ENCODE peak calls at places on chromosomes 6 and 20, in nine cellular contexts. C, G, D, X, F, E, Q, O and B are unnamed samples.

GRCh38 chr6:43226192-43226851 is 3.0 kb downstream of the DNPH1 start:
- DNase-seq in C (no peak), G (no peak), D (no peak), X (no peak), F (no peak), E (no peak), Q (no peak), O (no peak), B (no peak)

GRCh38 chr20:32056708-32057491 is 4.9 kb downstream of the HCK start:
- DNase-seq in C (no peak), G (no peak), D (no peak), X (no peak), F (no peak), E (no peak), Q (no peak), O (no peak), B (no peak)

GRCh38 chr20:12068146-12068545 is 150.5 kb downstream of the BTBD3 start:
- DNase-seq in C (no peak), G (no peak), D (no peak), X (no peak), F (no peak), E (no peak), Q (no peak), O (no peak), B (no peak)

GRCh38 chr20:43287637-43288036 is 97.9 kb upstream of the PTPRT start:
- DNase-seq in C (no peak), G (no peak), D (no peak), X (no peak), F (no peak), E (no peak), Q (no peak), O (no peak), B (no peak)

GRCh38 chr6:42133926-42134325 is 8.5 kb downstream of the C6orf132 start:
- DNase-seq in C (no peak), G (no peak), D (no peak), X (no peak), F (no peak), E (no peak), Q (no peak), O (no peak), B (no peak)

GRCh38 chr6:113464959-113465358 is 392.2 kb upstream of the MARCKS start:
- DNase-seq in C (peak), G (no peak), D (no peak), X (no peak), F (no peak), E (peak), Q (peak), O (no peak), B (no peak)

GRCh38 chr20:3797592-3798404 is 1.7 kb downstream of the CDC25B start:
- DNase-seq in C (no peak), G (no peak), D (no peak), X (no peak), F (peak), E (peak), Q (no peak), O (no peak), B (no peak)

GRCh38 chr20:18919996-18920395 is 106.4 kb downstream of the SCP2D1 start:
- DNase-seq in C (no peak), G (no peak), D (no peak), X (no peak), F (no peak), E (no peak), Q (no peak), O (no peak), B (no peak)

GRCh38 chr6:107601406-107601805 is 111.5 kb downstream of the SOBP start:
- DNase-seq in C (no peak), G (no peak), D (no peak), X (no peak), F (no peak), E (no peak), Q (no peak), O (no peak), B (no peak)

GRCh38 chr6:154509421-154510143 is 903 bp downstream of the CNKSR3 start:
- DNase-seq in C (no peak), G (peak), D (peak), X (no peak), F (peak), E (no peak), Q (peak), O (peak), B (peak)

GRCh38 chr6:163180874-163181541 is 233.5 kb upstream of the QKI start:
- DNase-seq in C (peak), G (no peak), D (peak), X (no peak), F (peak), E (no peak), Q (peak), O (peak), B (peak)

GRCh38 chr6:163356324-163356723 is 58.2 kb upstream of the QKI start:
- DNase-seq in C (peak), G (no peak), D (peak), X (no peak), F (no peak), E (peak), Q (no peak), O (no peak), B (no peak)

GRCh38 chr6:75223461-75223860 is 17.6 kb upstream of the COL12A1 start:
- DNase-seq in C (no peak), G (no peak), D (no peak), X (no peak), F (no peak), E (no peak), Q (no peak), O (no peak), B (no peak)

GRCh38 chr6:36075656-36076055 is 48.0 kb downstream of the MAPK14 start:
- DNase-seq in C (no peak), G (no peak), D (no peak), X (no peak), F (no peak), E (no peak), Q (peak), O (no peak), B (no peak)

GRCh38 chr20:2224246-2224645 is 71.6 kb upstream of the TGM3 start:
- DNase-seq in C (no peak), G (no peak), D (no peak), X (no peak), F (no peak), E (no peak), Q (no peak), O (no peak), B (no peak)

GRCh38 chr6:158418501-158418900 is 106.2 kb downstream of the TULP4 start:
- DNase-seq in C (no peak), G (no peak), D (no peak), X (no peak), F (no peak), E (peak), Q (no peak), O (no peak), B (no peak)

GRCh38 chr20:19922716-19923115 is 94.4 kb upstream of the NAA20 start:
- DNase-seq in C (no peak), G (no peak), D (no peak), X (no peak), F (no peak), E (no peak), Q (no peak), O (no peak), B (no peak)

GRCh38 chr6:13367396-13367795 is 39.1 kb upstream of the TBC1D7 start:
- DNase-seq in C (no peak), G (no peak), D (no peak), X (no peak), F (no peak), E (no peak), Q (no peak), O (no peak), B (no peak)

GRCh38 chr6:148525453-148525852 is 182.8 kb downstream of the SASH1 start:
- DNase-seq in C (peak), G (no peak), D (no peak), X (no peak), F (no peak), E (peak), Q (no peak), O (no peak), B (no peak)

GRCh38 chr6:99589290-99589672 is 17.4 kb upstream of the PRDM13 start:
- DNase-seq in C (no peak), G (no peak), D (no peak), X (no peak), F (no peak), E (no peak), Q (no peak), O (no peak), B (no peak)

GRCh38 chr6:38933426-38933825 is 115.2 kb upstream of the GLP1R start:
- DNase-seq in C (peak), G (no peak), D (no peak), X (no peak), F (no peak), E (peak), Q (peak), O (no peak), B (no peak)

GRCh38 chr20:63706852-63707557 is 771 bp downstream of the ARFRP1 start:
- DNase-seq in C (peak), G (no peak), D (peak), X (no peak), F (peak), E (peak), Q (peak), O (peak), B (no peak)
- TF ChIP-seq CTCF in C (peak), G (no peak), D (peak), X (peak), F (peak), E (peak), Q (peak), O (no peak), B (peak)

GRCh38 chr6:24855389-24856245 is 56.9 kb upstream of the ARMH2 start:
- DNase-seq in C (peak), G (peak), D (peak), X (peak), F (peak), E (peak), Q (peak), O (peak), B (peak)

GRCh38 chr6:24854077-24854670 is 55.5 kb upstream of the ARMH2 start:
- DNase-seq in C (no peak), G (no peak), D (no peak), X (no peak), F (no peak), E (no peak), Q (no peak), O (no peak), B (no peak)

GRCh38 chr6:24858154-24858801 is 59.6 kb upstream of the ARMH2 start:
- DNase-seq in C (no peak), G (no peak), D (no peak), X (peak), F (peak), E (no peak), Q (no peak), O (no peak), B (no peak)

GRCh38 chr6:24856954-24857670 is 58.4 kb upstream of the ARMH2 start:
- DNase-seq in C (no peak), G (no peak), D (no peak), X (no peak), F (no peak), E (no peak), Q (no peak), O (no peak), B (no peak)

GRCh38 chr6:24856246-24856599 is 57.5 kb upstream of the ARMH2 start:
- DNase-seq in C (no peak), G (no peak), D (no peak), X (no peak), F (no peak), E (no peak), Q (no peak), O (no peak), B (no peak)
- TF ChIP-seq CTCF in C (no peak), G (peak), D (no peak), X (no peak), F (no peak), E (no peak), Q (no peak), O (no peak), B (no peak)

DNA sequence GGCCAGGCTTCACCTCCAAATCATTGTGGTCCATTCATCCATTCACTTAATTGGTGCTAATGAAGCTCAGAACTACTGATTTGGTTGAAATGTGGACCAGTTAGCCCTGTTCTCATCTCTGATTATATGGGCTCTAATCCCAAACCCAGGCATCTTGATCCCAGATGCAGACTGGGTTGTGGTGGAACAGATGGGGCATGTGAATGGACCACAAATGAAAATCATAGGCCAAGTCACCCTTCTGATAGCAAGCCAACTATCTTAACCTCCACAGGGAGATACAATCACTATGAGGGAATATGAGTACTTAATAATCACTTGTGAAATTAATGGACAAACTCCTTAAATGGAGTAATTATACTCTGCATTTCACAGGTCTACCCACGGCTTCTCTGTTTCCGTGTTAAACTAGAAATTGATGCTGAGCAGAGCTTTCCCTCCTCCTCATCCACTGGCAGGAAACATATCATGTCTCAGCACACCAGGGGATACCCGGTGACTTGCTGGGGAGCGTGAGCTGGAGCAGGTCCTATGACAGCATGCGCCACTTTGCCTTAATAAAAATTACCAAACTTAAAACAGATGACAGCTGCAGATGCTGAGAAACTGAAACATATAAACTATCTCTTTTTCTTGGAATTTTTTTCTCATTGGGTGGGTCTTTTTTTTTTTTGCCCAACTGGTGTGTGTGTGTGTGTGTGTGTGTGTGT is 108.8 kb upstream of the HEY2 start:
- DNase-seq in C (no peak), G (no peak), D (no peak), X (no peak), F (no peak), E (no peak), Q (no peak), O (no peak), B (no peak)
- TF ChIP-seq CTCF in C (no peak), G (no peak), D (no peak), X (no peak), F (no peak), E (no peak), Q (no peak), O (no peak), B (no peak)

DNA sequence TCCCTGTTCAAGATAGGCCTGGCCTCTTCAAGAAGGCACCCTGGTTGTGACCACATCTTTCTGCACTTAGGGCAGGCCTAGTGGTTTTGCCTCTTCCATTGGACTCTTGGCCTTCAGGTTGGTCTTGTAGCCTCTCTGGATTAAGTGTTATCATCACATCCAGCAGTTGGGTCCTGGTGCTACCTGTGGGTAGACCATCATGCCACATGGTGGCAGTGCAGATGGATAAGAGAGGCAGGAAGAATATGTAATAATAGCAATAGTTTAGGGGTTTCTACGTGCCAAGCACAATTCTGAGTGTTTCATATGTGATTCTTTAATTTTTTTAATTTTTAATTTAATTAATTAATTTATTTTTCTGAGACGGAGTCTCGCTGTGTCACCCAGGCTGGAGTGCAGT is 28.5 kb upstream of the SNRPB2 start:
- DNase-seq in C (no peak), G (no peak), D (no peak), X (no peak), F (peak), E (no peak), Q (no peak), O (no peak), B (no peak)
- TF ChIP-seq CTCF in C (peak), G (no peak), D (peak), X (peak), F (peak), E (peak), Q (peak), O (no peak), B (peak)

GRCh38 chr6:85756982-85757381 is 114.3 kb upstream of the SYNCRIP start:
- DNase-seq in C (peak), G (no peak), D (no peak), X (no peak), F (no peak), E (peak), Q (no peak), O (no peak), B (no peak)
- TF ChIP-seq CTCF in C (peak), G (peak), D (peak), X (peak), F (peak), E (peak), Q (peak), O (no peak), B (peak)

GRCh38 chr6:1130692-1131091 is 181.2 kb upstream of the FOXQ1 start:
- DNase-seq in C (no peak), G (no peak), D (peak), X (no peak), F (no peak), E (no peak), Q (no peak), O (no peak), B (no peak)
- TF ChIP-seq CTCF in C (no peak), G (no peak), D (no peak), X (no peak), F (no peak), E (no peak), Q (no peak), O (no peak), B (no peak)

GRCh38 chr20:62688855-62689460 is 19.7 kb upstream of the NTSR1 start:
- DNase-seq in C (peak), G (no peak), D (no peak), X (no peak), F (no peak), E (peak), Q (no peak), O (no peak), B (no peak)
- TF ChIP-seq CTCF in C (peak), G (no peak), D (peak), X (no peak), F (no peak), E (peak), Q (peak), O (no peak), B (peak)

DNA sequence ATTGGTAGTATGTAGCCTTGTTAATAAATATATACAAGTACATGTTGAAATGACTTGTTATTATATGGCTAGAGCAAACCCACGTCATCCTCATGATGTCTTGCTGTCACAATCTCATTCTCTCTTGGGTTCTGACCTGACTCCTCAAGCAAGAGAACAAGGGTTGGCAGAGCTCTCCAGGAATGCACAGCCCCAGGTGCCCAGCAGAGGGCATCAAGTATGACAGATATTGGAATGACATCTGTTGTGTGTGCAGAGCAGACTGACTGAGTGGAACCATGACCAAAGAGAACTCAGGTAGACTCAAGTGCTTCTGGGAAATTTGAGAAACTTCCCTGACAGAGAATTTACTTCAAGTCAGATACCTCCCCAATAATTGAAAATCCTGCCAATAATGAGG is 90.6 kb downstream of the PAX1 start:
- DNase-seq in C (no peak), G (no peak), D (no peak), X (no peak), F (no peak), E (no peak), Q (no peak), O (no peak), B (no peak)
- TF ChIP-seq CTCF in C (no peak), G (no peak), D (no peak), X (peak), F (no peak), E (no peak), Q (no peak), O (no peak), B (peak)

GRCh38 chr6:142407685-142408273 is 106.0 kb downstream of the ADGRG6 start:
- DNase-seq in C (no peak), G (no peak), D (no peak), X (no peak), F (no peak), E (no peak), Q (no peak), O (no peak), B (no peak)
- TF ChIP-seq CTCF in C (no peak), G (no peak), D (no peak), X (no peak), F (no peak), E (no peak), Q (no peak), O (no peak), B (no peak)